ENCODE peak calls at places on chromosomes 1 and 21, in nine cellular contexts. B is GM13976, A is GM20000, N is WTC11, O is A549, M is omental fat pad, W is astrocyte of the spinal cord, Y is transverse colon, P is fibroblast of the aortic adventitia. F is an unnamed sample.

GRCh38 chr1:184075040-184076029 is 23.8 kb downstream of the TSEN15 start:
- DNase-seq in P (peak), A (peak), Y (peak), O (peak), W (peak), M (no peak), N (no peak), B (peak), F (no peak)

GRCh38 chr1:53888716-53889115 is 881 bp downstream of the YIPF1 start:
- DNase-seq in M (no peak), A (no peak), N (no peak), O (no peak), W (no peak), B (no peak), Y (no peak), P (no peak), F (no peak)

GRCh38 chr1:70627910-70628309 is 216.8 kb downstream of the CTH start:
- DNase-seq in M (no peak), B (no peak), Y (no peak), A (no peak), O (peak), P (peak), W (no peak), N (no peak), F (no peak)

GRCh38 chr1:246794261-246795093 is 70.3 kb downstream of the SCCPDH start:
- DNase-seq in M (no peak), B (no peak), Y (no peak), A (no peak), O (peak), N (no peak), W (no peak), P (peak), F (no peak)

GRCh38 chr1:44134071-44134920 is 7.1 kb downstream of the KLF18 start:
- DNase-seq in W (no peak), Y (no peak), O (no peak), M (no peak), N (no peak), B (no peak), A (no peak), P (no peak), F (peak)

GRCh38 chr1:31084782-31085569 is 19.5 kb upstream of the PUM1 start:
- DNase-seq in P (no peak), W (no peak), N (no peak), Y (no peak), O (no peak), B (no peak), M (no peak), A (no peak), F (no peak)

GRCh38 chr1:180912211-180912800 is 391 bp upstream of the KIAA1614 start:
- DNase-seq in P (peak), M (no peak), B (no peak), A (no peak), Y (no peak), O (no peak), N (peak), W (peak), F (no peak)

GRCh38 chr1:85582687-85583354 is 2.3 kb downstream of the CCN1 start:
- DNase-seq in W (no peak), M (no peak), A (no peak), Y (no peak), P (peak), B (no peak), N (no peak), O (peak), F (no peak)

GRCh38 chr1:36731226-36732037 is 248.7 kb upstream of the CSF3R start:
- DNase-seq in M (no peak), N (peak), W (no peak), P (no peak), O (no peak), B (no peak), A (no peak), Y (no peak), F (no peak)

GRCh38 chr1:220577926-220578325 is 50.0 kb downstream of the MARK1 start:
- DNase-seq in P (no peak), O (no peak), B (no peak), W (no peak), N (no peak), A (no peak), M (no peak), Y (no peak), F (no peak)

GRCh38 chr1:9873385-9873784 is 36.7 kb downstream of the CTNNBIP1 start:
- DNase-seq in W (no peak), A (no peak), B (no peak), O (no peak), P (no peak), N (no peak), M (no peak), Y (peak), F (no peak)

GRCh38 chr1:152582647-152583046 is 2.3 kb upstream of the LCE3D start:
- DNase-seq in O (peak), N (no peak), A (no peak), B (no peak), W (no peak), Y (no peak), P (no peak), M (no peak), F (no peak)

GRCh38 chr1:113140588-113141446 is 67.8 kb downstream of the LRIG2 start:
- DNase-seq in P (peak), A (peak), Y (peak), M (peak), N (peak), B (peak), O (peak), W (peak), F (peak)

GRCh38 chr1:167935252-167936067 is 1.0 kb upstream of the DCAF6 start:
- DNase-seq in A (peak), P (peak), O (peak), W (peak), N (no peak), Y (peak), M (no peak), B (peak), F (no peak)

GRCh38 chr21:38756746-38757145 is 49.0 kb upstream of the ETS2 start:
- DNase-seq in N (no peak), Y (no peak), B (no peak), O (peak), A (no peak), M (no peak), P (peak), W (peak), F (no peak)

GRCh38 chr21:39313042-39313456 is 383 bp downstream of the BRWD1 start:
- DNase-seq in A (no peak), B (peak), W (no peak), P (no peak), O (no peak), Y (peak), M (no peak), N (peak), F (no peak)

GRCh38 chr1:37946703-37947360 is at the start of gene INPP5B:
- DNase-seq in M (peak), B (peak), W (peak), Y (peak), N (peak), O (peak), P (peak), A (peak), F (peak)

GRCh38 chr1:175840787-175841186 is 97.4 kb upstream of the TNR start:
- DNase-seq in M (no peak), A (no peak), W (no peak), B (no peak), O (no peak), P (no peak), N (no peak), Y (no peak), F (no peak)

GRCh38 chr1:27861436-27861835 is 10.9 kb upstream of the THEMIS2 start:
- DNase-seq in M (no peak), P (no peak), N (no peak), A (no peak), W (no peak), Y (no peak), B (no peak), O (no peak), F (no peak)

GRCh38 chr1:41520951-41521742 is 36.7 kb upstream of the EDN2 start:
- DNase-seq in A (no peak), N (no peak), P (no peak), O (no peak), M (no peak), W (no peak), Y (no peak), B (no peak), F (no peak)

GRCh38 chr1:3548156-3548893 is 63.0 kb downstream of the MEGF6 start:
- DNase-seq in M (no peak), Y (no peak), B (no peak), N (peak), W (no peak), P (peak), O (no peak), A (no peak), F (no peak)

GRCh38 chr1:95004013-95004412 is 68.7 kb downstream of the ALG14 start:
- DNase-seq in Y (peak), M (no peak), N (no peak), W (no peak), P (no peak), O (no peak), B (no peak), A (no peak), F (no peak)

GRCh38 chr1:50968884-50969610 is 998 bp upstream of the CDKN2C start:
- DNase-seq in W (peak), Y (peak), A (peak), P (peak), M (no peak), N (peak), O (peak), B (peak), F (no peak)

GRCh38 chr21:30152792-30153191 is 13.8 kb downstream of the CLDN17 start:
- DNase-seq in A (no peak), N (no peak), Y (no peak), B (no peak), O (no peak), M (no peak), P (no peak), W (no peak), F (no peak)

GRCh38 chr21:14879458-14879857 is 185.3 kb downstream of the NRIP1 start:
- DNase-seq in A (no peak), W (no peak), Y (no peak), P (no peak), O (no peak), B (no peak), M (no peak), N (no peak), F (no peak)

GRCh38 chr1:4411862-4412261 is 242.5 kb upstream of the AJAP1 start:
- DNase-seq in B (no peak), N (no peak), P (no peak), A (no peak), W (no peak), Y (no peak), M (no peak), O (no peak), F (no peak)

GRCh38 chr1:109216662-109217061 is 2.9 kb downstream of the SARS1 start:
- DNase-seq in Y (peak), M (no peak), A (no peak), B (no peak), P (no peak), N (no peak), W (no peak), O (no peak), F (no peak)

GRCh38 chr1:95095833-95096217 is 21.3 kb upstream of the TLCD4 start:
- DNase-seq in A (peak), Y (no peak), B (peak), P (no peak), W (no peak), O (peak), M (no peak), N (no peak), F (no peak)

GRCh38 chr1:90262286-90262685 is 267.4 kb downstream of the ZNF326 start:
- DNase-seq in W (no peak), P (no peak), N (no peak), M (no peak), Y (no peak), O (no peak), B (no peak), A (no peak), F (no peak)

GRCh38 chr1:246677842-246678241 is 46.4 kb upstream of the SCCPDH start:
- DNase-seq in N (no peak), M (no peak), B (no peak), O (no peak), Y (peak), W (no peak), A (no peak), P (no peak), F (no peak)

GRCh38 chr1:165949335-165950130 is 122.1 kb downstream of the UCK2 start:
- DNase-seq in N (peak), Y (no peak), B (no peak), P (no peak), A (no peak), W (no peak), M (no peak), O (no peak), F (no peak)

GRCh38 chr1:113976609-113977278 is 2.5 kb upstream of the OLFML3 start:
- DNase-seq in P (peak), B (no peak), Y (no peak), O (no peak), W (peak), M (no peak), N (no peak), A (no peak), F (no peak)

GRCh38 chr1:23227806-23228205 is 10.5 kb upstream of the HTR1D start:
- DNase-seq in Y (no peak), O (no peak), B (no peak), W (no peak), A (no peak), P (no peak), M (no peak), N (no peak), F (no peak)

GRCh38 chr1:23222331-23222730 is 5.0 kb upstream of the HTR1D start:
- DNase-seq in M (no peak), Y (no peak), W (no peak), N (no peak), O (no peak), P (no peak), B (no peak), A (no peak), F (no peak)

GRCh38 chr1:23222742-23223141 is 5.4 kb upstream of the HTR1D start:
- DNase-seq in B (no peak), W (no peak), M (no peak), O (no peak), N (no peak), Y (no peak), A (no peak), P (no peak), F (no peak)

GRCh38 chr1:23221107-23221506 is 3.8 kb upstream of the HTR1D start:
- DNase-seq in B (no peak), W (no peak), A (no peak), O (no peak), M (no peak), N (no peak), P (no peak), Y (no peak), F (no peak)

DNA sequence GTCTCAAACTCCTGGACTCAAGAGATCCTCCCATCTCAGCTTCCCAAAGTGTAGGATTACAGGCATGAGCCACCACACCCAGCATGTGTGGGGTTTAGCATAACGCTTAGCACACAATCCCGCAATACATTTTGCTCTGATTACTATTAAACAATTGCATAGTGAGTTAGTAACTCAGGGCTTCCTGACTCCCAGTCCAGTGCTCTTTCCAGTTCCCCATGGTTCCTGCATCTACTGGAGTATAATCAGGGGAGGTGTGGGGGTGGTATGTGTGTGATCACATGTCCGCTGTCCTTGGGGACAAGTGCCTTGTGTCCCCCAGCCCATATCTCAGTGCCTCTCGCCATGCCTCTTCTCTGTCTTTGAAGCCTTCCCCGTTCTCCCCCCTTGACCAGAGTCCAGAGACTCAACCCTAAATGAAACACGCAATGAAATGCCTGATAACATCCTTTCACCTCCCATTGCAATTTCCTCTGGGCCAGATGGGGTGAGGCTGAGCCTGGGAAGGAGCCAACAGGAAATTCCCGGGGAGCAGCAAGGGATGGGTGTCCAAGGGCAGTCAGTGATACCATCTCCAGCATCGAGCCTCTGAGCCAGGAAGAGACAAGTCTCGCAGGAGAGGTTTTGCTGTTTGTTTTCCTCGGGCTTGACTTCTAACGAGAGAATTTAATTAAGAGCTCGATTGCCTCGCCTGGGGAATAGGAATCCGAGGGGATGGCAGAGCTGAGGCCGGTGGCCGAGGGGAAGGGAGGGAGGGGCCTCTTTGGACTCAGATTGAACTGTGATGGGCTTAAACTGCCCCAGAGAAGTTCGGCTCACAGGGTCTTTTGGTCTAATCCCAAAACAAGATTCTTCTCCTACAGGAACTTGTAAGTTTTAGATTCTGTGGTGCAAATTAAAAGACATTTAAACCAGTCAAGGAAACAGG is 7.7 kb upstream of the HTR1D start:
- DNase-seq in Y (peak), A (no peak), O (no peak), B (no peak), M (no peak), N (no peak), P (peak), W (peak), F (peak)
- TF ChIP-seq CTCF in Y (no peak), A (no peak), O (no peak), B (no peak), M (no peak), N (no peak), P (no peak), W (no peak), F (no peak)

GRCh38 chr1:107051266-107051665 is 5.2 kb upstream of the PRMT6 start:
- DNase-seq in P (no peak), O (no peak), A (no peak), N (no peak), B (no peak), Y (no peak), M (no peak), W (no peak), F (no peak)

GRCh38 chr1:107048255-107048654 is 8.2 kb upstream of the PRMT6 start:
- DNase-seq in A (no peak), B (no peak), Y (no peak), W (no peak), O (no peak), M (no peak), N (no peak), P (no peak), F (no peak)

GRCh38 chr1:107047602-107048001 is 8.9 kb upstream of the PRMT6 start:
- DNase-seq in O (no peak), N (no peak), Y (no peak), B (no peak), M (no peak), P (no peak), W (no peak), A (no peak), F (no peak)
- TF ChIP-seq CTCF in O (no peak), N (no peak), Y (no peak), B (no peak), M (no peak), P (peak), W (no peak), A (no peak), F (no peak)

GRCh38 chr1:171983584-171983983 is 142.3 kb downstream of the DNM3 start:
- DNase-seq in M (no peak), A (no peak), B (no peak), N (no peak), W (peak), Y (no peak), O (peak), P (peak), F (no peak)

GRCh38 chr1:171984850-171985485 is 143.7 kb downstream of the DNM3 start:
- DNase-seq in A (peak), N (no peak), P (peak), Y (no peak), B (peak), M (no peak), W (peak), O (peak), F (no peak)

GRCh38 chr1:171988243-171988642 is 146.9 kb downstream of the DNM3 start:
- DNase-seq in Y (no peak), M (no peak), B (no peak), N (no peak), W (no peak), O (no peak), P (no peak), A (no peak), F (no peak)

GRCh38 chr1:171984262-171984661 is 143.0 kb downstream of the DNM3 start:
- DNase-seq in M (no peak), Y (peak), P (peak), N (no peak), B (no peak), O (no peak), W (no peak), A (no peak), F (no peak)

DNA sequence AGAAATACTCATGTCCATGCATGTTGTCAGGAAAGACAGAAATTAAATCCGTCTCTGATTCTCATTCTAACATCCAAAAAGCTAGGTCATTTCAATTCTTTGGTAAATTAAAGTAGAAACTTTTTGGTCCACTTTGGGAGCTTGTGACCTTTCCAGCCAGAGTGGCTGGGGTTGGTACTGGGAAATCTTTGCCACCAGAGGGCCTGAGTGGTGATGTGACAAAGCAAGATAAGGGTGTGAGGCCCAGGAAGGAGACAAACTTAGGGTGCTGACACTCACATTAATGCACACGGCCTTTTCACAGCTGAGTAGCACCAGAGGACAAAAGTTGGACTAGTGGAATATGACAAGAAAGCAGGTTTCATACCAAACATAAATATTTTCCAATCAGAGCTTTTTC is 144.3 kb downstream of the DNM3 start:
- DNase-seq in W (no peak), M (no peak), B (no peak), A (no peak), O (peak), P (no peak), N (no peak), Y (no peak), F (no peak)
- TF ChIP-seq CTCF in W (peak), M (no peak), B (no peak), A (no peak), O (peak), P (peak), N (no peak), Y (no peak), F (peak)

DNA sequence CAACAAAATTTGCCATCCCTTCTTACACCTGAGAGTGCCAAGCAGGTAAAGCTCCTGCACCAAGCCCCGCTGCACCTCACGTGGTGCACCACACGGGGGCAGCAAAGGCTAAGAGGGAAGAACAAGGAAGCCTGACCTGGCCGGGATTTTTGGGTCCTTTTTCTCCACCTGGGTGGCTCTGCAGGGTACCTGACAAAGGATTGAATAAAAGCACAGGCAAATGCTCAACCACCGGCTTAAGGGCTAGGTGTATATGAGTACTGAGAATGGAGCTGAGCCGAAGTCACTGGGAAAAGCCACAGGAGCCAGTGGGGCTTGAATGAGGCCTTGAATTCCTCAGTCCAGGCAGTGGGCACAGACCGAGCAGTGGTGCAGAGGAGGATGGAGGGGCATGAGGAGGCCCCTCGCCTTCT is 36.4 kb downstream of the ZNF697 start:
- DNase-seq in O (peak), A (peak), B (peak), Y (peak), W (peak), N (peak), P (peak), M (peak), F (peak)
- TF ChIP-seq CTCF in O (peak), A (peak), B (peak), Y (peak), W (peak), N (peak), P (peak), M (peak), F (peak)

GRCh38 chr1:160830321-160831153 is 32.1 kb downstream of the CD244 start:
- DNase-seq in A (peak), P (peak), O (peak), B (peak), N (peak), Y (peak), M (peak), W (peak), F (no peak)
- TF ChIP-seq CTCF in A (peak), P (peak), O (peak), B (peak), N (peak), Y (peak), M (no peak), W (peak), F (peak)

GRCh38 chr1:61049850-61050540 is 32.4 kb upstream of the NFIA start:
- DNase-seq in P (peak), N (peak), A (peak), M (peak), Y (peak), B (peak), O (peak), W (peak), F (peak)
- TF ChIP-seq CTCF in P (peak), N (peak), A (peak), M (peak), Y (peak), B (peak), O (peak), W (peak), F (peak)